ENCODE peak calls at places on chromosome 22, in six cellular contexts. W is bronchial epithelial cell, E is Peyer's patch, G is spleen, Q is fibroblast of pulmonary artery, K is HFF-Myc. S is an unnamed sample.

GRCh38 chr22:44329179-44329796 is 16.5 kb upstream of the SHISAL1 start:
- DNase-seq in W (peak), E (peak), G (no peak), Q (no peak), K (no peak), S (peak)

GRCh38 chr22:22226448-22227187 is 18.0 kb upstream of the VPREB1 start:
- DNase-seq in W (no peak), E (no peak), G (no peak), Q (no peak), K (no peak), S (no peak)

GRCh38 chr22:48306284-48306683 is 1521.4 kb downstream of the BRD1 start:
- DNase-seq in W (no peak), E (no peak), G (no peak), Q (no peak), K (no peak), S (no peak)

GRCh38 chr22:29093030-29093429 is 20.2 kb downstream of the KREMEN1 start:
- DNase-seq in W (no peak), E (no peak), G (no peak), Q (no peak), K (no peak), S (no peak)

GRCh38 chr22:33871935-33872334 is 48.3 kb downstream of the LARGE1 start:
- DNase-seq in W (no peak), E (no peak), G (no peak), Q (no peak), K (no peak), S (no peak)

GRCh38 chr22:27554106-27554814 is 247.3 kb downstream of the MN1 start:
- DNase-seq in W (peak), E (peak), G (no peak), Q (peak), K (no peak), S (no peak)

GRCh38 chr22:41638124-41638523 is 17.0 kb downstream of the XRCC6 start:
- DNase-seq in W (peak), E (no peak), G (no peak), Q (no peak), K (no peak), S (no peak)

GRCh38 chr22:40862537-40862936 is 624 bp upstream of the DNAJB7 start:
- DNase-seq in W (no peak), E (no peak), G (no peak), Q (no peak), K (no peak), S (no peak)

GRCh38 chr22:33357894-33358440 is 299.8 kb upstream of the SYN3 start:
- DNase-seq in W (no peak), E (no peak), G (no peak), Q (no peak), K (no peak), S (no peak)

GRCh38 chr22:23196165-23196564 is 15.9 kb downstream of the BCR start:
- DNase-seq in W (no peak), E (no peak), G (peak), Q (no peak), K (no peak), S (no peak)

GRCh38 chr22:42994917-42995562 is 19.9 kb downstream of the PACSIN2 start:
- DNase-seq in W (peak), E (peak), G (no peak), Q (peak), K (no peak), S (peak)

GRCh38 chr22:27456696-27457503 is 344.7 kb downstream of the MN1 start:
- DNase-seq in W (peak), E (no peak), G (no peak), Q (peak), K (peak), S (no peak)

GRCh38 chr22:43643362-43643761 is 168.7 kb downstream of the EFCAB6 start:
- DNase-seq in W (no peak), E (no peak), G (no peak), Q (no peak), K (no peak), S (no peak)

GRCh38 chr22:21100149-21101032 is 54.6 kb downstream of the LRRC74B start:
- DNase-seq in W (no peak), E (no peak), G (no peak), Q (no peak), K (no peak), S (no peak)

GRCh38 chr22:28874061-28874460 is 9.3 kb upstream of the ZNRF3 start:
- DNase-seq in W (no peak), E (no peak), G (no peak), Q (no peak), K (no peak), S (no peak)

GRCh38 chr22:33438273-33438672 is 380.1 kb upstream of the SYN3 start:
- DNase-seq in W (peak), E (no peak), G (no peak), Q (peak), K (peak), S (no peak)

GRCh38 chr22:38775656-38776055 is 18.3 kb downstream of the DNAL4 start:
- DNase-seq in W (no peak), E (no peak), G (no peak), Q (no peak), K (no peak), S (no peak)

GRCh38 chr22:42324991-42325710 is 54.7 kb upstream of the TCF20 start:
- DNase-seq in W (no peak), E (no peak), G (no peak), Q (no peak), K (no peak), S (no peak)

GRCh38 chr22:43996170-43996980 is 27.7 kb upstream of the PARVB start:
- DNase-seq in W (no peak), E (peak), G (peak), Q (no peak), K (no peak), S (peak)

GRCh38 chr22:39543095-39543494 is 10.5 kb upstream of the RPS19BP1 start:
- DNase-seq in W (no peak), E (peak), G (no peak), Q (peak), K (no peak), S (no peak)

GRCh38 chr22:44142421-44143116 is 38.2 kb upstream of the PARVG start:
- DNase-seq in W (no peak), E (no peak), G (no peak), Q (no peak), K (no peak), S (no peak)

GRCh38 chr22:40196628-40197027 is 18.9 kb downstream of the TNRC6B start:
- DNase-seq in W (peak), E (peak), G (no peak), Q (peak), K (peak), S (peak)

GRCh38 chr22:17919276-17920144 is 104.9 kb downstream of the MICAL3 start:
- DNase-seq in W (no peak), E (peak), G (no peak), Q (no peak), K (no peak), S (no peak)

GRCh38 chr22:28029201-28029948 is 110.3 kb upstream of the PITPNB start:
- DNase-seq in W (peak), E (no peak), G (peak), Q (peak), K (no peak), S (no peak)

GRCh38 chr22:44317163-44317455 is 4.4 kb upstream of the SHISAL1 start:
- DNase-seq in W (no peak), E (no peak), G (no peak), Q (no peak), K (no peak), S (no peak)

GRCh38 chr22:23315341-23315917 is 135.1 kb downstream of the BCR start:
- DNase-seq in W (peak), E (peak), G (peak), Q (peak), K (peak), S (peak)

GRCh38 chr22:23563111-23563510 is 17.0 kb downstream of the IGLL1 start:
- DNase-seq in W (no peak), E (no peak), G (peak), Q (no peak), K (no peak), S (no peak)

GRCh38 chr22:42880815-42881214 is 23.7 kb upstream of the ARFGAP3 start:
- DNase-seq in W (no peak), E (no peak), G (no peak), Q (no peak), K (no peak), S (no peak)

GRCh38 chr22:44337658-44338004 is 24.9 kb upstream of the SHISAL1 start:
- DNase-seq in W (peak), E (no peak), G (no peak), Q (peak), K (no peak), S (no peak)

GRCh38 chr22:16989915-16990314 is 18.1 kb downstream of the GAB4 start:
- DNase-seq in W (no peak), E (no peak), G (no peak), Q (no peak), K (no peak), S (no peak)

GRCh38 chr22:38982008-38982927 is at the start of gene APOBEC3B:
- DNase-seq in W (peak), E (peak), G (peak), Q (peak), K (peak), S (peak)

GRCh38 chr22:41285441-41285819 is 557 bp downstream of the RANGAP1 start:
- DNase-seq in W (peak), E (peak), G (peak), Q (peak), K (no peak), S (peak)

GRCh38 chr22:40331706-40332105 is 14.6 kb upstream of the ADSL start:
- DNase-seq in W (no peak), E (no peak), G (no peak), Q (no peak), K (no peak), S (no peak)

GRCh38 chr22:40414838-40415505 is 44.6 kb downstream of the SGSM3 start:
- DNase-seq in W (no peak), E (peak), G (peak), Q (no peak), K (no peak), S (peak)

GRCh38 chr22:21012446-21013407 is 2.2 kb upstream of the P2RX6 start:
- DNase-seq in W (no peak), E (no peak), G (peak), Q (no peak), K (no peak), S (no peak)

GRCh38 chr22:40425082-40425481 is 54.7 kb downstream of the SGSM3 start:
- DNase-seq in W (no peak), E (no peak), G (peak), Q (no peak), K (no peak), S (no peak)

GRCh38 chr22:30863161-30863833 is 105.3 kb downstream of the MORC2 start:
- DNase-seq in W (no peak), E (peak), G (peak), Q (no peak), K (no peak), S (no peak)
- TF ChIP-seq CTCF in W (no peak), E (no peak), G (no peak), Q (no peak), K (no peak), S (no peak)

GRCh38 chr22:45343143-45343542 is 33.4 kb downstream of the FAM118A start:
- DNase-seq in W (no peak), E (no peak), G (no peak), Q (no peak), K (no peak), S (no peak)

GRCh38 chr22:45340323-45340722 is 30.6 kb downstream of the FAM118A start:
- DNase-seq in W (no peak), E (no peak), G (no peak), Q (no peak), K (no peak), S (no peak)

GRCh38 chr22:45338795-45339194 is 29.1 kb downstream of the FAM118A start:
- DNase-seq in W (no peak), E (no peak), G (no peak), Q (no peak), K (no peak), S (no peak)

GRCh38 chr22:45341503-45341902 is 31.8 kb downstream of the FAM118A start:
- DNase-seq in W (no peak), E (no peak), G (no peak), Q (no peak), K (no peak), S (no peak)

DNA sequence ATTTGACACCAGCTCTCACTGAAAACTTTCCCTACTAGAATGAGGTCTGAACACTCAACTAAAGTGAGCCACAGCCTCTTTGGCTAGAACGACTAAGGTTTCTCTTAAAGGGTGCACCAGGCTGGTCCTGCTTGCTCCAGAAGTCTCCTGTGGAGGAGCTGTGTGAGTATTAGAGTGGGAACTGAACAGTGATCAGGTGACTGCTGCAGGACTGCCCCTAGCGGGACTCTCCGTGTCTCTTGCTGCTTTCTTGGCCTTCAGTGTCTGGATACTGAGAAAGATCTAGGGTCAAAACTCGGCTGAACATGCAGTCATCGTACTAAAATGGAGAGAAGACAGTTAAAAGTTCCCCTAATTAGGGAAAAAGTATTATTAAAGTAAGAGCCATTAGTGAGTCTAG is 34.6 kb downstream of the FAM118A start:
- DNase-seq in W (peak), E (no peak), G (no peak), Q (peak), K (no peak), S (no peak)
- TF ChIP-seq CTCF in W (peak), E (no peak), G (no peak), Q (peak), K (no peak), S (no peak)

GRCh38 chr22:24834845-24835570 is 29.0 kb downstream of the SGSM1 start:
- DNase-seq in W (peak), E (no peak), G (peak), Q (peak), K (no peak), S (no peak)
- TF ChIP-seq CTCF in W (peak), E (peak), G (no peak), Q (peak), K (peak), S (no peak)

GRCh38 chr22:35961480-35961902 is 67.1 kb downstream of the RBFOX2 start:
- DNase-seq in W (peak), E (no peak), G (no peak), Q (peak), K (peak), S (no peak)

GRCh38 chr22:35963237-35963810 is 65.3 kb downstream of the RBFOX2 start:
- DNase-seq in W (no peak), E (no peak), G (no peak), Q (no peak), K (no peak), S (no peak)

GRCh38 chr22:35970601-35971417 is 57.8 kb downstream of the RBFOX2 start:
- DNase-seq in W (no peak), E (no peak), G (no peak), Q (no peak), K (no peak), S (no peak)

GRCh38 chr22:35967046-35967397 is 61.6 kb downstream of the RBFOX2 start:
- DNase-seq in W (no peak), E (no peak), G (no peak), Q (no peak), K (no peak), S (no peak)

DNA sequence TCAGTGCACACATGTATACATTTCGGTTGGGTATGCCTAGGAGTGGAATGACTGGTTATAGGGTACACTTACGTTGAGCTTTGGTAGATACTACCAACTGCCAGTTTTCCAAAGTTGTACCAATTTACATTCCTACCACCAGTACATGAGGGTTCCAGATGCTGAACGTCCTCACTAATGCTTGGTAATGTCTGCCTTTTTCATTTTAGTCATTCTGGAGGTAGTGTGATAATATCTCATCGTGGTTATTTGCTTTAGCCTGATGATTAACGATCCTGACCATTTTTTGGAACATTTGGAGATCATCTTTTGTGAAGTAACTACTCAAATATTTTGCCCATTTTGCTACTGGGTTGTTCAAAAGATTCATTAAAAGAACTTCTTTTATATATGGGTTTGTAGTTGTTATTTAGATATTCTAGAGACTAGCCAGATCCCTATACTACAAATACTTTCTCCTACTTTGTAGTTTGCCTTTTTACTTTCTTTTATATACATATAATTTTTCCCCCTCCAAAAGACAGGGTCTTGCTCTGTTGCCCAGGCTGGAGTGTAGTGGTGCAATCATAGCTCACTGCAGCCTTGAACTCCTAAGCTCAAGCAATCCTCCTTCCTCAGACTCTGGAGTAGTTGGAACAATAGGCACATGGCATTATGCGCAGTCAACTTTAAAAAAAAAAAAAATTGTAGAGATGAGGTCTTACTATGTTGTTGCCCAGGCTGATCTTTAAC is 62.1 kb downstream of the RBFOX2 start:
- DNase-seq in W (no peak), E (no peak), G (no peak), Q (no peak), K (peak), S (no peak)
- TF ChIP-seq CTCF in W (no peak), E (no peak), G (no peak), Q (peak), K (no peak), S (no peak)

GRCh38 chr22:49923445-49923844 is 5.0 kb downstream of the CRELD2 start:
- DNase-seq in W (no peak), E (no peak), G (no peak), Q (no peak), K (no peak), S (no peak)
- TF ChIP-seq CTCF in W (peak), E (peak), G (no peak), Q (peak), K (peak), S (no peak)

GRCh38 chr22:50272103-50272782 is 2.1 kb upstream of the MAPK11 start:
- DNase-seq in W (no peak), E (no peak), G (no peak), Q (peak), K (no peak), S (no peak)
- TF ChIP-seq CTCF in W (no peak), E (no peak), G (no peak), Q (no peak), K (no peak), S (no peak)

GRCh38 chr22:37130031-37130430 is 19.7 kb downstream of the IL2RB start:
- DNase-seq in W (no peak), E (no peak), G (no peak), Q (no peak), K (no peak), S (no peak)

GRCh38 chr22:37126383-37126782 is 16.9 kb upstream of the TMPRSS6 start:
- DNase-seq in W (no peak), E (no peak), G (no peak), Q (peak), K (no peak), S (no peak)

GRCh38 chr22:37127350-37127878 is 17.9 kb upstream of the TMPRSS6 start:
- DNase-seq in W (no peak), E (no peak), G (no peak), Q (no peak), K (no peak), S (no peak)

GRCh38 chr22:37128555-37129281 is 19.2 kb upstream of the TMPRSS6 start:
- DNase-seq in W (no peak), E (no peak), G (no peak), Q (no peak), K (no peak), S (no peak)

DNA sequence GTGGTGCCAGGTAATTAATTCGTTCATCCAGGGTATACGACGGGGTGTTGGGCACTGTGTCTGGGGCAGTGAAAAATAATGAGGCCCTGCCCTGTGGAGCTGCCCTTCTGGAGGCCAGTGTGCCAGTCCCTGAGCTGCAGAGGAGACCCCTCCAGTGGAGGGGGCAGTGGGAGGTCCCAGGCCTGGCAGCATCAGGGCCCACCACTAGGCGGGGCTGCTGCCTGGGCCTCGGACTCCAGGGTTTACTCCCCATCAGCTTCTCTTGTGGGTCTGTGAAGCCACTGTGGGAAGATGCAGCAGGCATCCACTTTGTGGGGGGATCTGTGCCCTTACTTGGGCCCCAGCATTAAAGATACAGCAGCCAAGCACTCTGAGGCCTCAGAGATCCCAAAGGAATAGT is 17.4 kb upstream of the TMPRSS6 start:
- DNase-seq in W (no peak), E (no peak), G (no peak), Q (no peak), K (no peak), S (no peak)
- TF ChIP-seq CTCF in W (peak), E (peak), G (no peak), Q (peak), K (peak), S (peak)

DNA sequence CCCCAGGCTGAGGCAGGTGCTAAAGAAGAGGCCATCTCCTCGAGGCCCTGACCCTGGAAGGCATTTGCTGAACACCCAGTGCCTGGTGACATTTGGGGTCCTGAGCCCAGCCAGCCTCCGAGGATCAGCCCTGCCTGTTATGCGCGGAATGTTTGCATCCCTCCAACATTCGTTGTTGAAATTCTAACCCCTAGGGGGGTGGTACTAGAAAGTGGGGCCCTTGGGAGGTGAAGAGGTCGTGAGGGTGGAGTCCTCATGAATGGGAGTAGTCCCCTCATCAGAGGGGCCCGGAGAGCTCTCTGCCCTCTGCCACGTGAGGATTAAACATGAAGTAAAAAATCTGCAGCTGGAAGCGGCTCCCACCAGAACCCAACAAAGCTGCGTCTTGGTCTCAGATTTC is 35.4 kb upstream of the SEPTIN5 start:
- DNase-seq in W (no peak), E (no peak), G (no peak), Q (no peak), K (no peak), S (no peak)
- TF ChIP-seq CTCF in W (no peak), E (no peak), G (no peak), Q (no peak), K (no peak), S (no peak)

GRCh38 chr22:46845281-46846153 is 83.1 kb downstream of the TBC1D22A start:
- DNase-seq in W (no peak), E (peak), G (no peak), Q (peak), K (no peak), S (no peak)
- TF ChIP-seq CTCF in W (no peak), E (no peak), G (peak), Q (peak), K (no peak), S (no peak)

DNA sequence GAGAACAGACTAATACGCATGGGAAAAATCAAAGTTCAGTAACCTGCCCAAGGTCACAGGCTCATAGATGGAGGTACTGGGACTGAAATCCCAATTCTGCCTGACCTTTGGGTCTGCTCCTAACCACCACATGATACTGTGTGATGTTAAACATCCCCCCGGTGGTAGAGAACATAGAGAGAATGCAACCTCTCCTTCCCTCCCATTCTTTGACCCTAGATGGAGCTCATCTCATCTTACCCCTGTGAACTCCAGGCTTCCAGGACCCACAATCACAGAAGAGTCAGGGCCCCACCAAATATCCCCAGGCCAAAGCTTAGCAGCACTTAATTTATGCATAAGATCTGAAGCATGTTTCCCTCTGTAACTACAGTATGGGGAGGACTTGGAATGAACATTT is 198.5 kb downstream of the MYO18B start:
- DNase-seq in W (no peak), E (no peak), G (no peak), Q (no peak), K (no peak), S (no peak)
- TF ChIP-seq CTCF in W (no peak), E (no peak), G (no peak), Q (no peak), K (no peak), S (no peak)